ENCODE peak calls at places on chromosomes 1 and 21, in four cellular contexts. C, W, V and A are unnamed samples.

GRCh38 chr1:30512922-30513265 is 210.5 kb downstream of the MATN1 start:
- DNase-seq in C (no peak), W (no peak), V (no peak), A (no peak)

GRCh38 chr1:20496241-20496661 is 10.2 kb upstream of the CAMK2N1 start:
- DNase-seq in C (peak), W (no peak), V (no peak), A (no peak)

GRCh38 chr1:247493106-247493505 is 35.2 kb upstream of the OR2B11 start:
- DNase-seq in C (no peak), W (no peak), V (no peak), A (no peak)

GRCh38 chr1:84907095-84907827 is 14.3 kb upstream of the LPAR3 start:
- DNase-seq in C (peak), W (no peak), V (no peak), A (no peak)

GRCh38 chr1:217315346-217315745 is 315.5 kb downstream of the GPATCH2 start:
- DNase-seq in C (no peak), W (no peak), V (no peak), A (no peak)

GRCh38 chr1:223771814-223772770 is 59.8 kb downstream of the CAPN2 start:
- DNase-seq in C (peak), W (no peak), V (no peak), A (no peak)

GRCh38 chr21:39851219-39851618 is 16.0 kb upstream of the PCP4 start:
- DNase-seq in C (no peak), W (no peak), V (no peak), A (no peak)

GRCh38 chr1:175188936-175189335 is 3.6 kb downstream of the KIAA0040 start:
- DNase-seq in C (no peak), W (no peak), V (no peak), A (no peak)

GRCh38 chr1:213914351-213914750 is 73.4 kb upstream of the PROX1 start:
- DNase-seq in C (no peak), W (peak), V (no peak), A (peak)

GRCh38 chr21:36699546-36700294 is 805 bp downstream of the SIM2 start:
- DNase-seq in C (no peak), W (no peak), V (peak), A (no peak)

GRCh38 chr1:12501661-12502060 is 116.3 kb downstream of the DHRS3 start:
- DNase-seq in C (peak), W (no peak), V (no peak), A (no peak)

GRCh38 chr1:110673197-110673701 is 1.5 kb downstream of the KCNA3 start:
- DNase-seq in C (no peak), W (no peak), V (peak), A (peak)

GRCh38 chr1:65983500-65983899 is 190.8 kb downstream of the PDE4B start:
- DNase-seq in C (no peak), W (no peak), V (no peak), A (no peak)

GRCh38 chr1:93907718-93908117 is 1.5 kb downstream of the GCLM start:
- DNase-seq in C (peak), W (no peak), V (no peak), A (peak)

GRCh38 chr1:228459091-228459993 is 27.8 kb upstream of the RNF187 start:
- DNase-seq in C (peak), W (peak), V (peak), A (peak)